ENCODE peak calls at places on chromosomes 13 and 19, in eight cellular contexts. J, O, L, W, A, P, F and X are unnamed samples.

GRCh38 chr19:13850910-13851753 is 25.8 kb upstream of the NANOS3 start:
- DNase-seq in P (peak; percentile 88), J (no peak), F (no peak), A (no peak), O (no peak), L (no peak), W (peak; percentile 95), X (no peak)

GRCh38 chr13:20362642-20363041 is 130.5 kb upstream of the GJB6 start:
- DNase-seq in O (no peak), W (no peak), L (no peak), F (no peak), A (no peak), J (no peak), P (no peak), X (no peak)

GRCh38 chr19:29615891-29616425 is 9.9 kb downstream of the POP4 start:
- DNase-seq in W (no peak), L (no peak), F (no peak), J (no peak), A (no peak), P (no peak), O (no peak), X (no peak)

GRCh38 chr19:8626823-8627222 is 3.6 kb upstream of the NFILZ start:
- DNase-seq in O (no peak), J (no peak), L (no peak), A (no peak), P (no peak), W (no peak), F (no peak), X (no peak)

GRCh38 chr13:54637377-54637776 is 1608.8 kb downstream of the OLFM4 start:
- DNase-seq in J (no peak), A (no peak), F (peak; percentile 46), W (peak; percentile 7), O (no peak), P (peak; percentile 97), L (no peak), X (no peak)

GRCh38 chr13:34025746-34026145 is 207.8 kb downstream of the RFC3 start:
- DNase-seq in A (no peak), F (no peak), W (peak; percentile 73), J (no peak), P (no peak), O (no peak), L (no peak), X (no peak)

GRCh38 chr19:48064509-48064908 is 20.6 kb upstream of the CABP5 start:
- DNase-seq in O (no peak), A (no peak), P (peak; percentile 77), L (no peak), J (no peak), F (no peak), W (no peak), X (no peak)

GRCh38 chr19:44005968-44006367 is 3.2 kb downstream of the ZNF230 start:
- DNase-seq in F (peak; percentile 12), A (no peak), O (no peak), P (no peak), J (no peak), W (peak; percentile 58), L (no peak), X (no peak)

GRCh38 chr13:51822106-51822840 is 18.3 kb upstream of the DHRS12 start:
- DNase-seq in A (no peak), L (no peak), W (no peak), O (no peak), J (no peak), F (no peak), P (no peak), X (no peak)

GRCh38 chr13:79222427-79223205 is 183.4 kb downstream of the RBM26 start:
- DNase-seq in W (no peak), O (no peak), J (no peak), F (no peak), A (no peak), P (no peak), L (no peak), X (no peak)

GRCh38 chr19:48807590-48808308 is 3.1 kb downstream of the BCAT2 start:
- DNase-seq in J (no peak), P (no peak), O (no peak), A (no peak), F (no peak), L (no peak), W (no peak), X (no peak)

GRCh38 chr13:99796175-99796819 is 175.3 kb downstream of the ZIC5 start:
- DNase-seq in W (peak; percentile 51), P (peak; percentile 82), O (no peak), F (no peak), J (no peak), L (peak; percentile 64), A (peak; percentile 5), X (no peak)